ENCODE peak calls at places on chromosomes 2 and 18, in four cellular contexts. X, J, W and I are unnamed samples.

GRCh38 chr2:159907914-159908313 is 109.9 kb upstream of the CD302 start:
- DNase-seq in X (no peak), J (no peak), W (no peak), I (no peak)

GRCh38 chr2:199764273-199764800 is 86.7 kb downstream of the FTCDNL1 start:
- DNase-seq in X (no peak), J (no peak), W (no peak), I (no peak)

GRCh38 chr2:85814802-85815550 is 61.2 kb downstream of the ATOH8 start:
- DNase-seq in X (no peak), J (no peak), W (no peak), I (no peak)

GRCh38 chr2:144358979-144359541 is 160.9 kb downstream of the ZEB2 start:
- DNase-seq in X (no peak), J (no peak), W (no peak), I (no peak)

GRCh38 chr18:8813621-8814020 is 108.3 kb downstream of the MTCL1 start:
- DNase-seq in X (no peak), J (no peak), W (no peak), I (no peak)

GRCh38 chr2:79977782-79978181 is 326.8 kb downstream of the LRRTM1 start:
- DNase-seq in X (no peak), J (no peak), W (no peak), I (no peak)

GRCh38 chr2:109201465-109202420 is 72.7 kb downstream of the SH3RF3 start:
- DNase-seq in X (no peak), J (no peak), W (no peak), I (no peak)

GRCh38 chr2:63186331-63186730 is 135.7 kb downstream of the OTX1 start:
- DNase-seq in X (no peak), J (no peak), W (no peak), I (no peak)

GRCh38 chr2:197322143-197322542 is 11.6 kb upstream of the ANKRD44 start:
- DNase-seq in X (no peak), J (no peak), W (no peak), I (no peak)